ENCODE peak calls at places on chromosomes 16 and 17, in five cellular contexts. G is stimulated activated CD4-positive, alpha-beta T cell treated with anti-CD3 and anti-CD28 coated beads, Interleukin-15, amount 100 ng/mL, for 48 hours; C is activated CD8-positive, alpha-beta memory T cell treated with anti-CD3 and anti-CD28 coated beads for 1 hour; Y is activated T-cell treated with anti-CD3 and anti-CD28 coated beads for 48 hours; B is NCI-H774. M is an unnamed sample.

GRCh38 chr16:84390131-84390785 is 21.9 kb downstream of the ATP2C2 start:
- DNase-seq in C (no peak), B (no peak), Y (no peak), G (no peak), M (no peak)

GRCh38 chr17:42484304-42484703 is 25.6 kb downstream of the ATP6V0A1 start:
- DNase-seq in B (no peak), Y (peak; percentile 58), C (peak; percentile 48), G (peak; percentile 74), M (no peak)

GRCh38 chr17:43740541-43740940 is 18.1 kb downstream of the SOST start:
- DNase-seq in B (no peak), G (no peak), Y (no peak), C (no peak), M (peak; percentile 51)

GRCh38 chr17:77742579-77742978 is 215.9 kb upstream of the TNRC6C start:
- DNase-seq in C (no peak), G (no peak), Y (no peak), B (no peak), M (no peak)

GRCh38 chr16:50255538-50255937 is 10.8 kb upstream of the ADCY7 start:
- DNase-seq in Y (no peak), C (no peak), G (no peak), B (no peak), M (no peak)

GRCh38 chr17:27569257-27569722 is 61.7 kb upstream of the LGALS9 start:
- DNase-seq in G (peak; percentile 56), Y (peak; percentile 65), C (peak; percentile 8), B (no peak), M (peak; percentile 31)

GRCh38 chr17:50114849-50115357 is 15.1 kb downstream of the SAMD14 start:
- DNase-seq in C (no peak), B (peak; percentile 63), G (no peak), Y (no peak), M (peak; percentile 75)

GRCh38 chr17:71522383-71522782 is 598.4 kb upstream of the SOX9 start:
- DNase-seq in B (no peak), C (no peak), Y (no peak), G (no peak), M (no peak)

GRCh38 chr17:16923904-16924700 is 47.8 kb downstream of the TNFRSF13B start:
- DNase-seq in Y (no peak), C (no peak), B (no peak), G (no peak), M (no peak)

GRCh38 chr16:85349413-85350145 is 237.3 kb upstream of the CIBAR2 start:
- DNase-seq in Y (no peak), B (no peak), C (no peak), G (no peak), M (no peak)

GRCh38 chr17:39739020-39739884 is 1.5 kb downstream of the GRB7 start:
- DNase-seq in C (no peak), Y (no peak), G (no peak), B (peak; percentile 91), M (peak; percentile 57)

GRCh38 chr17:10177131-10177920 is 21.1 kb downstream of the GAS7 start:
- DNase-seq in C (no peak), G (no peak), B (no peak), Y (no peak), M (no peak)

GRCh38 chr17:46089389-46089965 is 90.4 kb downstream of the STH start:
- DNase-seq in B (no peak), G (no peak), Y (no peak), C (no peak), M (no peak)

GRCh38 chr17:69967910-69968411 is 107.1 kb upstream of the KCNJ16 start:
- DNase-seq in C (no peak), G (no peak), B (no peak), Y (no peak), M (peak; percentile 89)

GRCh38 chr17:30926516-30926915 is 4.8 kb downstream of the ADAP2 start:
- DNase-seq in C (no peak), Y (no peak), G (no peak), B (no peak), M (no peak)

GRCh38 chr16:29738514-29738913 is 7.3 kb downstream of the C16orf54 start:
- DNase-seq in C (no peak), G (no peak), Y (no peak), B (no peak), M (no peak)

GRCh38 chr17:80068301-80069160 is 32.1 kb downstream of the CCDC40 start:
- DNase-seq in B (no peak), Y (no peak), C (no peak), G (no peak), M (peak; percentile 68)

GRCh38 chr17:79658811-79659207 is 48.0 kb upstream of the RBFOX3 start:
- DNase-seq in Y (no peak), C (no peak), G (no peak), B (no peak), M (peak; percentile 4)

GRCh38 chr17:62670202-62670821 is 42.8 kb downstream of the MRC2 start:
- DNase-seq in G (no peak), Y (no peak), C (no peak), B (no peak), M (no peak)

GRCh38 chr16:5058476-5058875 is 7.3 kb downstream of the C16orf89 start:
- DNase-seq in G (no peak), Y (no peak), B (no peak), C (no peak), M (no peak)

GRCh38 chr16:70157105-70157476 is 16.5 kb upstream of the CLEC18C start:
- DNase-seq in G (no peak), Y (no peak), C (no peak), B (no peak), M (no peak)

GRCh38 chr16:80577485-80578280 is 36.9 kb downstream of the DYNLRB2 start:
- DNase-seq in G (no peak), C (no peak), B (no peak), Y (no peak), M (no peak)

GRCh38 chr17:57908278-57908677 is 46.9 kb downstream of the CUEDC1 start:
- DNase-seq in Y (no peak), G (no peak), B (no peak), C (no peak), M (no peak)

GRCh38 chr17:64779344-64780095 is 117.4 kb upstream of the SMURF2 start:
- DNase-seq in G (no peak), C (no peak), B (no peak), Y (no peak), M (no peak)

GRCh38 chr17:79622201-79622601 is 11.3 kb upstream of the RBFOX3 start:
- DNase-seq in G (no peak), C (no peak), Y (no peak), B (no peak), M (no peak)

GRCh38 chr16:31414706-31415105 is 13.5 kb downstream of the COX6A2 start:
- DNase-seq in C (no peak), B (no peak), G (no peak), Y (no peak), M (no peak)

GRCh38 chr17:39607057-39607850 is 466 bp downstream of the NEUROD2 start:
- DNase-seq in B (no peak), G (no peak), C (no peak), Y (no peak), M (no peak)

GRCh38 chr16:27311449-27311831 is 2.3 kb upstream of the IL4R start:
- DNase-seq in Y (no peak), B (no peak), G (no peak), C (no peak), M (no peak)

GRCh38 chr16:1430759-1431496 is at the start of gene PERCC1:
- DNase-seq in G (no peak), Y (no peak), B (peak; percentile 65), C (no peak), M (peak; percentile 50)

M was measured in adipocyte.